ENCODE peak calls at places on chromosomes 3 and 15, in six cellular contexts. U is GM13977; J is LHCN-M2; N is activated CD8-positive, alpha-beta memory T cell treated with anti-CD3 and anti-CD28 coated beads, Interleukin-2, amount 10 ng/mL, durations not matched to agents 7 days and 5 days; K is osteocyte; Z is posterior vena cava. O is an unnamed sample.
A peak's percentile ranks its signal among the peaks of the same experiment; 100 is the strongest.

GRCh38 chr15:93278006-93278405 is 189.0 kb upstream of the RGMA start:
- DNase-seq in U (no peak), J (no peak), K (no peak), Z (no peak), N (no peak), O (no peak)

GRCh38 chr15:57205999-57206398 is 170.3 kb upstream of the CGNL1 start:
- DNase-seq in J (no peak), Z (no peak), N (no peak), U (no peak), K (no peak), O (no peak)

GRCh38 chr15:88654430-88655102 is 15.8 kb downstream of the ISG20 start:
- DNase-seq in N (peak; percentile 18), Z (peak; percentile 56), K (peak; percentile 79), U (no peak), J (no peak), O (no peak)

GRCh38 chr15:87207945-87208580 is 1048.5 kb downstream of the NTRK3 start:
- DNase-seq in U (no peak), Z (no peak), K (no peak), J (peak; percentile 89), N (no peak), O (no peak)

GRCh38 chr15:91853501-91853967 is at the start of gene SLCO3A1:
- DNase-seq in Z (peak; percentile 91), K (no peak), J (no peak), N (peak; percentile 79), U (peak; percentile 45), O (peak; percentile 52)

GRCh38 chr15:99476413-99477222 is 89.2 kb upstream of the MEF2A start:
- DNase-seq in K (no peak), U (no peak), Z (peak; percentile 95), N (peak; percentile 49), J (peak; percentile 97), O (peak; percentile 97)

GRCh38 chr3:96877510-96877909 is 63.1 kb downstream of the EPHA6 start:
- DNase-seq in N (no peak), K (no peak), Z (no peak), J (no peak), U (no peak), O (no peak)

GRCh38 chr3:196219194-196219969 is 3.0 kb downstream of the SLC51A start:
- DNase-seq in K (peak; percentile 89), J (peak; percentile 94), U (peak; percentile 77), Z (peak; percentile 92), N (peak; percentile 81), O (peak; percentile 78)

GRCh38 chr3:31314261-31314660 is 218.5 kb upstream of the STT3B start:
- DNase-seq in K (no peak), J (no peak), Z (no peak), N (no peak), U (no peak), O (no peak)

GRCh38 chr3:67605377-67605776 is 49.0 kb downstream of the SUCLG2 start:
- DNase-seq in K (no peak), Z (no peak), U (no peak), N (no peak), J (peak; percentile 75), O (peak; percentile 89)

GRCh38 chr15:25674948-25675347 is 188.2 kb downstream of the ATP10A start:
- DNase-seq in K (no peak), Z (peak; percentile 91), N (no peak), U (no peak), J (no peak), O (no peak)

GRCh38 chr15:22780267-22780666 is 6.2 kb upstream of the NIPA1 start:
- DNase-seq in K (no peak), Z (no peak), J (no peak), U (peak; percentile 25), N (no peak), O (peak; percentile 26)

GRCh38 chr15:76678766-76679165 is 226.4 kb downstream of the SCAPER start:
- DNase-seq in Z (no peak), U (no peak), K (no peak), N (no peak), J (peak; percentile 66), O (peak; percentile 5)

GRCh38 chr3:49339593-49339946 is 283 bp downstream of the USP4 start:
- DNase-seq in Z (peak; percentile 83), N (peak; percentile 58), K (peak; percentile 84), U (no peak), J (no peak), O (no peak)

GRCh38 chr3:85781806-85782205 is 823.0 kb downstream of the CADM2 start:
- DNase-seq in J (no peak), Z (no peak), K (no peak), U (no peak), N (no peak), O (no peak)

GRCh38 chr3:195352895-195353488 is 82.0 kb upstream of the XXYLT1 start:
- DNase-seq in N (no peak), K (no peak), J (peak; percentile 73), Z (no peak), U (no peak), O (peak; percentile 78)

GRCh38 chr15:36497903-36498302 is 81.5 kb upstream of the CDIN1 start:
- DNase-seq in K (no peak), Z (no peak), N (no peak), J (no peak), U (no peak), O (no peak)

GRCh38 chr15:31344824-31345605 is 18.4 kb downstream of the KLF13 start:
- DNase-seq in J (no peak), Z (peak; percentile 81), K (no peak), U (no peak), N (peak; percentile 69), O (no peak)

GRCh38 chr3:174243194-174243593 is 615.9 kb upstream of the NAALADL2 start:
- DNase-seq in Z (no peak), J (peak; percentile 7), U (no peak), N (no peak), K (no peak), O (no peak)

GRCh38 chr3:28013864-28014473 is 227.4 kb upstream of the CMC1 start:
- DNase-seq in U (no peak), N (no peak), K (no peak), Z (no peak), J (no peak), O (no peak)

GRCh38 chr15:40982855-40983254 is 29.6 kb downstream of the CHAC1 start:
- DNase-seq in N (no peak), J (peak; percentile 85), K (no peak), Z (no peak), U (no peak), O (peak; percentile 94)

GRCh38 chr15:50166216-50166615 is 15.8 kb upstream of the SLC27A2 start:
- DNase-seq in U (no peak), K (no peak), J (no peak), N (no peak), Z (no peak), O (peak; percentile 87)

GRCh38 chr15:24985224-24985623 is 30.4 kb downstream of the SNRPN start:
- DNase-seq in K (no peak), U (no peak), N (no peak), Z (no peak), J (no peak), O (no peak)

GRCh38 chr3:124266517-124266916 is 274.6 kb upstream of the ROPN1 start:
- DNase-seq in U (no peak), J (no peak), Z (no peak), N (no peak), K (no peak), O (no peak)

GRCh38 chr15:92907880-92908279 is 7.8 kb downstream of the CHD2 start:
- DNase-seq in N (no peak), Z (peak; percentile 79), K (no peak), U (no peak), J (peak; percentile 91), O (peak; percentile 90)

O was measured in HCEC 1CT.